ENCODE peak calls at places on chromosomes 7 and 10, in six cellular contexts. One of them, this sample, is unnamed.

GRCh38 chr10:78231930-78232329 is 198.3 kb downstream of the RPS24 start:
- DNase-seq in IMR-90: no peak
- DNase-seq in H1: no peak
- DNase-seq in mesenchymal stem cell: peak
- DNase-seq in H9: peak
- DNase-seq in trophoblast cell: peak
- DNase-seq in this sample: no peak

GRCh38 chr7:95718556-95719410 is 53.6 kb upstream of the DYNC1I1 start:
- DNase-seq in IMR-90: peak
- DNase-seq in H1: no peak
- DNase-seq in mesenchymal stem cell: peak
- DNase-seq in H9: no peak
- DNase-seq in trophoblast cell: no peak
- DNase-seq in this sample: no peak

GRCh38 chr10:74322141-74322540 is 171.1 kb downstream of the ADK start:
- DNase-seq in IMR-90: no peak
- DNase-seq in H1: no peak
- DNase-seq in mesenchymal stem cell: no peak
- DNase-seq in H9: no peak
- DNase-seq in trophoblast cell: no peak
- DNase-seq in this sample: no peak

GRCh38 chr10:70233939-70234300 is 691 bp upstream of the PPA1 start:
- DNase-seq in IMR-90: no peak
- DNase-seq in H1: no peak
- DNase-seq in mesenchymal stem cell: no peak
- DNase-seq in H9: no peak
- DNase-seq in trophoblast cell: no peak
- DNase-seq in this sample: no peak

GRCh38 chr10:22550732-22551131 is 163.6 kb downstream of the PIP4K2A start:
- DNase-seq in IMR-90: peak
- DNase-seq in H1: peak
- DNase-seq in mesenchymal stem cell: peak
- DNase-seq in H9: peak
- DNase-seq in trophoblast cell: no peak
- DNase-seq in this sample: no peak

GRCh38 chr10:83225781-83226180 is 913.5 kb upstream of the GHITM start:
- DNase-seq in IMR-90: no peak
- DNase-seq in H1: no peak
- DNase-seq in mesenchymal stem cell: no peak
- DNase-seq in H9: no peak
- DNase-seq in trophoblast cell: no peak
- DNase-seq in this sample: no peak

GRCh38 chr7:17559388-17559787 is 260.9 kb downstream of the AHR start:
- DNase-seq in IMR-90: peak
- DNase-seq in H1: no peak
- DNase-seq in mesenchymal stem cell: peak
- DNase-seq in H9: no peak
- DNase-seq in trophoblast cell: no peak
- DNase-seq in this sample: no peak

GRCh38 chr7:148135106-148135505 is 455.5 kb upstream of the C7orf33 start:
- DNase-seq in IMR-90: no peak
- DNase-seq in H1: no peak
- DNase-seq in mesenchymal stem cell: no peak
- DNase-seq in H9: no peak
- DNase-seq in trophoblast cell: peak
- DNase-seq in this sample: no peak

GRCh38 chr7:150842018-150842417 is 10.3 kb upstream of the AOC1 start:
- DNase-seq in IMR-90: no peak
- DNase-seq in H1: no peak
- DNase-seq in mesenchymal stem cell: no peak
- DNase-seq in H9: no peak
- DNase-seq in trophoblast cell: no peak
- DNase-seq in this sample: no peak

GRCh38 chr7:29046978-29047377 is 88.8 kb upstream of the TRIL start:
- DNase-seq in IMR-90: no peak
- DNase-seq in H1: no peak
- DNase-seq in mesenchymal stem cell: no peak
- DNase-seq in H9: no peak
- DNase-seq in trophoblast cell: no peak
- DNase-seq in this sample: no peak

GRCh38 chr7:105678811-105679495 is 97.7 kb upstream of the EFCAB10 start:
- DNase-seq in IMR-90: peak
- DNase-seq in H1: no peak
- DNase-seq in mesenchymal stem cell: no peak
- DNase-seq in H9: no peak
- DNase-seq in trophoblast cell: no peak
- DNase-seq in this sample: no peak

GRCh38 chr10:117071293-117072050 is 66.5 kb upstream of the SHTN1 start:
- DNase-seq in IMR-90: no peak
- DNase-seq in H1: no peak
- DNase-seq in mesenchymal stem cell: no peak
- DNase-seq in H9: no peak
- DNase-seq in trophoblast cell: no peak
- DNase-seq in this sample: no peak

GRCh38 chr7:30252885-30253795 is 31.3 kb upstream of the ZNRF2 start:
- DNase-seq in IMR-90: no peak
- DNase-seq in H1: no peak
- DNase-seq in mesenchymal stem cell: no peak
- DNase-seq in H9: no peak
- DNase-seq in trophoblast cell: no peak
- DNase-seq in this sample: no peak

DNA sequence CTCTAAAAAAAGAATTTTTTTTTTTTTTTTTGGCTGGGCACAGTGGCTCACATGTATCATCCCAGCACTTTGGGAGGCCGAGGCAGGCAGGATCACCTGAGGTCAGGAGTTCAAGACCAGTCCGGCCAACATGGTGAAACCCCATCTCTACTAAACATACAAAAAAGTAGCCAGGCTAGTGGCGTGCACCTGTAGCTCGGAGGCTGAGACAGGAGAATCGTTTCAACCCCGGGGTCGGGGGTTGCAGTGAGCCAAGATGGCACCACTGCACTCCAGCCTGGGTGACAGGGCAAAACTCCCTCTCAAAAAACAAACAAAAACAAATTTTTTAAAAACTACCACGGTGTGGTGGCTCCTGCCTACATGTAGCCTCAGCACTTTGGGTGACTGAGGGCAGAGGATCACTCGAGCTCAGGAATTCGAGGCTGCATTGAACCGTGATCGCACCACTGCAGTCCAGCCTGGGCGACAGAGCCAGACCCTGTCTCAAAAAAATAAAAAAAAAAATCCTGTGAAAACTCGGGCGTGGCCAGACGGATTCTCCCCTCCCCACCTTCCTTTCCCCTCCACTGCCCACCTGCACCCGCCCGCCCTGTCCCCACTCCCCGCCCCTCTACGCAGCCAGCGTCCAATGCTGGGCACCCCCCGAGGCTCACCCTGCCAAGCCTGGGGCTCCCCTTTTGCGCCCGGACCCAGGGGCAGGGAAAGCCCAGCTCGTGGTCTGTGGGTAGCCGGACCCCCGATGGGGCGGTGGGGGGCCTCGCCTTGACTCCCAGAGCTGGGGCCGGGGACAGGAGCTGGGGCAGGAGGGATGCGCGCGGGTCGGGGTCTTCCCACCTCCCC is 678 bp upstream of the ORAI2 start:
- DNase-seq in IMR-90: no peak
- DNase-seq in H1: no peak
- DNase-seq in mesenchymal stem cell: no peak
- DNase-seq in H9: peak
- DNase-seq in trophoblast cell: no peak
- DNase-seq in this sample: peak
- H4K8ac ChIP-seq in IMR-90: peak
- H4K8ac ChIP-seq in H1: peak
- H4K8ac ChIP-seq in mesenchymal stem cell: peak
- H4K8ac ChIP-seq in H9: no peak
- H4K8ac ChIP-seq in trophoblast cell: peak
- H4K8ac ChIP-seq in this sample: no peak

DNA sequence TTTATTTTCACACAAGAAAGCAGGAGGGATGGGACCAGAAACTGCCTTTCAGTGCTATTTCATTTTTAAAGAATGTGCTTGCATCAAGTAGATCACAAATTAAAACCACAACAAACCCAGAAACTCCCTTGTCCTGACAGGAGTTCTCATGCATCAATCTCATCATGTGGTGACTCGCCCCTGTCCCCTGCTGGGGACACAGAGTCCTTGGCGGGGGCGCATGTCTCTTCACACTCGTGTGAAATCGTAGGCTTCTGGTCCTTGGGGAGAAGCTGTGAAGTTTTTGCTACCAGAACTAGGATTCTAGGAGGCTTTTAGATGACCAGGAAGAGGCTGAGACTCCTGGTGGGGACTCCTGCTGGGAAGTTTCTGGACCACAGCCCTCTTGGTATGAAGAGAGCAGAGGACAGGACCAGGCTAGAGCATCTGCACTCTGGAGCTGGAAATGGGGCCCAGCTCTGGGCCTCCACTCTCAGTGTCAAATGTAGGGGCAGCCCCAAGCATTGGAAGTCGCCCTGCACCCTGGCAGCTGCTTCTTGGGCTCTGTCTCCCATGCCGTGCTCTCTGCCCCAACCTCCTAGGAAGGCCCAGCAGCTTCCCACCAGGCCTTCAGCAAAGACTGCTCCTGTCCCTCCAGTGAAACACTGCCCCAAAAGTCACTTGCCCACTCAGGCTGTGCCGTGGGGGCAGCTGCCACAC is 9.8 kb upstream of the OPN4 start:
- DNase-seq in IMR-90: peak
- DNase-seq in H1: no peak
- DNase-seq in mesenchymal stem cell: peak
- DNase-seq in H9: peak
- DNase-seq in trophoblast cell: no peak
- DNase-seq in this sample: no peak
- H4K91ac ChIP-seq in IMR-90: no peak
- H4K91ac ChIP-seq in H1: no peak
- H4K91ac ChIP-seq in mesenchymal stem cell: no peak
- H4K91ac ChIP-seq in H9: no peak
- H4K91ac ChIP-seq in trophoblast cell: no peak
- H4K91ac ChIP-seq in this sample: no peak

GRCh38 chr10:34537629-34538231 is 277.4 kb downstream of the PARD3 start:
- DNase-seq in IMR-90: no peak
- DNase-seq in H1: no peak
- DNase-seq in mesenchymal stem cell: peak
- DNase-seq in H9: no peak
- DNase-seq in trophoblast cell: no peak
- DNase-seq in this sample: no peak
- H3K18ac ChIP-seq in IMR-90: no peak
- H3K18ac ChIP-seq in H1: no peak
- H3K18ac ChIP-seq in mesenchymal stem cell: no peak
- H3K18ac ChIP-seq in H9: no peak
- H3K18ac ChIP-seq in trophoblast cell: no peak
- H3K18ac ChIP-seq in this sample: no peak

GRCh38 chr7:16420649-16421332 is 547 bp downstream of the CRPPA start:
- DNase-seq in IMR-90: peak
- DNase-seq in H1: peak
- DNase-seq in mesenchymal stem cell: peak
- DNase-seq in H9: peak
- DNase-seq in trophoblast cell: peak
- DNase-seq in this sample: peak

GRCh38 chr7:16422917-16423316 is 1.6 kb upstream of the CRPPA start:
- DNase-seq in IMR-90: no peak
- DNase-seq in H1: no peak
- DNase-seq in mesenchymal stem cell: no peak
- DNase-seq in H9: no peak
- DNase-seq in trophoblast cell: no peak
- DNase-seq in this sample: no peak

GRCh38 chr7:16421333-16422099 is at the start of gene CRPPA:
- DNase-seq in IMR-90: peak
- DNase-seq in H1: no peak
- DNase-seq in mesenchymal stem cell: peak
- DNase-seq in H9: peak
- DNase-seq in trophoblast cell: peak
- DNase-seq in this sample: no peak

GRCh38 chr7:16423761-16424160 is 2.4 kb upstream of the CRPPA start:
- DNase-seq in IMR-90: no peak
- DNase-seq in H1: no peak
- DNase-seq in mesenchymal stem cell: no peak
- DNase-seq in H9: no peak
- DNase-seq in trophoblast cell: no peak
- DNase-seq in this sample: no peak

GRCh38 chr7:16422100-16422430 is 727 bp upstream of the CRPPA start:
- DNase-seq in IMR-90: peak
- DNase-seq in H1: no peak
- DNase-seq in mesenchymal stem cell: peak
- DNase-seq in H9: no peak
- DNase-seq in trophoblast cell: peak
- DNase-seq in this sample: no peak
- H4K8ac ChIP-seq in IMR-90: peak
- H4K8ac ChIP-seq in H1: no peak
- H4K8ac ChIP-seq in mesenchymal stem cell: no peak
- H4K8ac ChIP-seq in H9: no peak
- H4K8ac ChIP-seq in trophoblast cell: no peak
- H4K8ac ChIP-seq in this sample: no peak

GRCh38 chr7:34062341-34062740 is 157.0 kb downstream of the BMPER start:
- DNase-seq in IMR-90: no peak
- DNase-seq in H1: no peak
- DNase-seq in mesenchymal stem cell: no peak
- DNase-seq in H9: no peak
- DNase-seq in trophoblast cell: no peak
- DNase-seq in this sample: no peak

GRCh38 chr7:34058791-34059550 is 153.6 kb downstream of the BMPER start:
- DNase-seq in IMR-90: no peak
- DNase-seq in H1: no peak
- DNase-seq in mesenchymal stem cell: no peak
- DNase-seq in H9: no peak
- DNase-seq in trophoblast cell: no peak
- DNase-seq in this sample: no peak

GRCh38 chr7:34059551-34059840 is 154.2 kb downstream of the BMPER start:
- DNase-seq in IMR-90: no peak
- DNase-seq in H1: no peak
- DNase-seq in mesenchymal stem cell: no peak
- DNase-seq in H9: no peak
- DNase-seq in trophoblast cell: no peak
- DNase-seq in this sample: no peak

GRCh38 chr7:34061175-34061574 is 155.8 kb downstream of the BMPER start:
- DNase-seq in IMR-90: peak
- DNase-seq in H1: no peak
- DNase-seq in mesenchymal stem cell: peak
- DNase-seq in H9: no peak
- DNase-seq in trophoblast cell: peak
- DNase-seq in this sample: no peak

GRCh38 chr7:34060548-34060947 is 155.2 kb downstream of the BMPER start:
- DNase-seq in IMR-90: peak
- DNase-seq in H1: no peak
- DNase-seq in mesenchymal stem cell: peak
- DNase-seq in H9: no peak
- DNase-seq in trophoblast cell: peak
- DNase-seq in this sample: no peak
- H4K91ac ChIP-seq in IMR-90: peak
- H4K91ac ChIP-seq in H1: no peak
- H4K91ac ChIP-seq in mesenchymal stem cell: no peak
- H4K91ac ChIP-seq in H9: no peak
- H4K91ac ChIP-seq in trophoblast cell: no peak
- H4K91ac ChIP-seq in this sample: no peak

DNA sequence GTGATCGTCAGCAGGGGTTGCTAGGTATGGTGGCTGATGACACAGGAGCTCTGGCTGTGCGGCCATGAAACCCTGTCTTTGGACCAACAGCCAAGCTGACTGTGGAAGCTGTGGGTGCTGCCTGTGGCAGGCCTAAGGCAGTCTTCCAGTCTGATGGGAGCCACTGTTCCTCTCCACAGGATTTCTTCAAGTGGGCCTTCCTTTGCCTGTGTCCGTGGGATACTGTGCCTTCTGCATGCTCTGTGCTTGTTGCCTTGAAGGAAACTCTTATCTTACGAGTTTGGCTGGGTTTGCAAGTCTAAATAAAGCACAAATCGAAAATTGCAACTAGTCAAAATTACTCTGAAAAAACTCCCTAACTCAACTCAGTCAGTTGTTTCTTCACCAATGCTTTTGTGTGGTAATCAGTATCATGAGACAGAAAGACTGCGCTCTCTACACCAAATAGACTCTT is 101.9 kb upstream of the PDLIM1 start:
- DNase-seq in IMR-90: no peak
- DNase-seq in H1: no peak
- DNase-seq in mesenchymal stem cell: no peak
- DNase-seq in H9: no peak
- DNase-seq in trophoblast cell: no peak
- DNase-seq in this sample: no peak
- H3K18ac ChIP-seq in IMR-90: no peak
- H3K18ac ChIP-seq in H1: no peak
- H3K18ac ChIP-seq in mesenchymal stem cell: no peak
- H3K18ac ChIP-seq in H9: no peak
- H3K18ac ChIP-seq in trophoblast cell: no peak
- H3K18ac ChIP-seq in this sample: no peak